ENCODE peak calls at places on chromosome 15, in eight cellular contexts. N is AG04450; Y is foreskin fibroblast; O is stimulated activated CD4-positive, alpha-beta T cell treated with anti-CD3 and anti-CD28 coated beads, Interleukin-15, amount 100 ng/mL, for 24 hours; U is NCI-H1417; X is cardiac fibroblast; H is GDM1; B is AML-193. R is an unnamed sample.

GRCh38 chr15:74307827-74308642 is 59.4 kb downstream of the CYP11A1 start:
- DNase-seq in O (peak), N (no peak), B (peak), H (peak), X (peak), U (peak), Y (peak), R (peak)

GRCh38 chr15:61671736-61672135 is 388.5 kb downstream of the VPS13C start:
- DNase-seq in Y (peak), O (no peak), N (no peak), B (no peak), U (no peak), H (no peak), X (no peak), R (no peak)

GRCh38 chr15:100186366-100186765 is 155.4 kb downstream of the ADAMTS17 start:
- DNase-seq in O (no peak), B (no peak), N (no peak), U (no peak), H (no peak), Y (no peak), X (no peak), R (no peak)

GRCh38 chr15:28103402-28103801 is 4.3 kb upstream of the OCA2 start:
- DNase-seq in B (no peak), H (no peak), Y (no peak), X (no peak), N (no peak), U (no peak), O (no peak), R (no peak)

GRCh38 chr15:60444289-60444912 is 34.5 kb downstream of the ICE2 start:
- DNase-seq in O (no peak), X (peak), U (no peak), Y (peak), H (no peak), B (peak), N (no peak), R (no peak)

GRCh38 chr15:29687204-29687768 is 135.0 kb downstream of the TJP1 start:
- DNase-seq in U (peak), B (no peak), O (no peak), N (no peak), Y (no peak), X (no peak), H (no peak), R (no peak)

GRCh38 chr15:48695088-48695834 is 49.8 kb upstream of the FBN1 start:
- DNase-seq in B (no peak), O (no peak), H (no peak), U (no peak), X (peak), N (peak), Y (peak), R (no peak)

GRCh38 chr15:71306538-71306937 is 191.3 kb downstream of the THSD4 start:
- DNase-seq in N (no peak), U (no peak), O (no peak), B (no peak), Y (no peak), H (no peak), X (no peak), R (no peak)

GRCh38 chr15:82936966-82937647 is 15.4 kb downstream of the HOMER2 start:
- DNase-seq in Y (peak), X (peak), N (no peak), O (no peak), H (no peak), U (no peak), B (no peak), R (no peak)

GRCh38 chr15:64751464-64751863 is 23.9 kb downstream of the RBPMS2 start:
- DNase-seq in H (no peak), X (no peak), U (no peak), O (no peak), B (no peak), N (no peak), Y (no peak), R (no peak)

R was measured in retina.